ENCODE peak calls at places on chromosomes 13 and 19, in five cellular contexts. One of them, this sample, is unnamed.

GRCh38 chr19:42032428-42032827 is 37.6 kb downstream of the GRIK5 start:
- DNase-seq in LHCN-M2: no peak
- DNase-seq in DMS 273 treated with DMSO at 0.1 percent for 48 hours: no peak
- DNase-seq in neural crest cell: no peak
- DNase-seq in T-cell: no peak
- DNase-seq in this sample: no peak

GRCh38 chr13:58324130-58324529 is 692.6 kb downstream of the PCDH17 start:
- DNase-seq in LHCN-M2: no peak
- DNase-seq in DMS 273 treated with DMSO at 0.1 percent for 48 hours: no peak
- DNase-seq in neural crest cell: no peak
- DNase-seq in T-cell: no peak
- DNase-seq in this sample: no peak

GRCh38 chr13:48860369-48860768 is 115.3 kb upstream of the FNDC3A start:
- DNase-seq in LHCN-M2: no peak
- DNase-seq in DMS 273 treated with DMSO at 0.1 percent for 48 hours: no peak
- DNase-seq in neural crest cell: no peak
- DNase-seq in T-cell: no peak
- DNase-seq in this sample: no peak

GRCh38 chr13:20573186-20573585 is 6.2 kb downstream of the IFT88 start:
- DNase-seq in LHCN-M2: no peak
- DNase-seq in DMS 273 treated with DMSO at 0.1 percent for 48 hours: no peak
- DNase-seq in neural crest cell: no peak
- DNase-seq in T-cell: no peak
- DNase-seq in this sample: no peak

GRCh38 chr13:80132741-80133601 is 208.0 kb downstream of the SPRY2 start:
- DNase-seq in LHCN-M2: peak
- DNase-seq in DMS 273 treated with DMSO at 0.1 percent for 48 hours: no peak
- DNase-seq in neural crest cell: peak
- DNase-seq in T-cell: no peak
- DNase-seq in this sample: no peak

GRCh38 chr13:99522288-99522687 is 21.0 kb downstream of the TM9SF2 start:
- DNase-seq in LHCN-M2: no peak
- DNase-seq in DMS 273 treated with DMSO at 0.1 percent for 48 hours: no peak
- DNase-seq in neural crest cell: no peak
- DNase-seq in T-cell: no peak
- DNase-seq in this sample: no peak

GRCh38 chr13:24159362-24159761 is 1.2 kb upstream of the SPATA13 start:
- DNase-seq in LHCN-M2: peak
- DNase-seq in DMS 273 treated with DMSO at 0.1 percent for 48 hours: no peak
- DNase-seq in neural crest cell: no peak
- DNase-seq in T-cell: no peak
- DNase-seq in this sample: no peak

GRCh38 chr19:2819540-2820111 is at the start of gene ZNF554:
- DNase-seq in LHCN-M2: peak
- DNase-seq in DMS 273 treated with DMSO at 0.1 percent for 48 hours: peak
- DNase-seq in neural crest cell: peak
- DNase-seq in T-cell: peak
- DNase-seq in this sample: peak

GRCh38 chr19:39499082-39499642 is 415 bp downstream of the DLL3 start:
- DNase-seq in LHCN-M2: peak
- DNase-seq in DMS 273 treated with DMSO at 0.1 percent for 48 hours: no peak
- DNase-seq in neural crest cell: peak
- DNase-seq in T-cell: no peak
- DNase-seq in this sample: no peak

GRCh38 chr19:42412223-42412622 is 15.0 kb downstream of the LIPE start:
- DNase-seq in LHCN-M2: no peak
- DNase-seq in DMS 273 treated with DMSO at 0.1 percent for 48 hours: peak
- DNase-seq in neural crest cell: no peak
- DNase-seq in T-cell: no peak
- DNase-seq in this sample: no peak

GRCh38 chr13:42259515-42259914 is 12.4 kb upstream of the AKAP11 start:
- DNase-seq in LHCN-M2: no peak
- DNase-seq in DMS 273 treated with DMSO at 0.1 percent for 48 hours: no peak
- DNase-seq in neural crest cell: no peak
- DNase-seq in T-cell: no peak
- DNase-seq in this sample: no peak

GRCh38 chr19:10621966-10622365 is 3.4 kb upstream of the SLC44A2 start:
- DNase-seq in LHCN-M2: no peak
- DNase-seq in DMS 273 treated with DMSO at 0.1 percent for 48 hours: no peak
- DNase-seq in neural crest cell: no peak
- DNase-seq in T-cell: no peak
- DNase-seq in this sample: no peak

GRCh38 chr19:49362926-49363264 is 679 bp upstream of the TEAD2 start:
- DNase-seq in LHCN-M2: no peak
- DNase-seq in DMS 273 treated with DMSO at 0.1 percent for 48 hours: no peak
- DNase-seq in neural crest cell: no peak
- DNase-seq in T-cell: no peak
- DNase-seq in this sample: no peak

GRCh38 chr13:29654807-29655547 is 59.5 kb upstream of the SLC7A1 start:
- DNase-seq in LHCN-M2: peak
- DNase-seq in DMS 273 treated with DMSO at 0.1 percent for 48 hours: no peak
- DNase-seq in neural crest cell: no peak
- DNase-seq in T-cell: no peak
- DNase-seq in this sample: no peak

GRCh38 chr19:7986321-7987083 is 18.9 kb downstream of the ELAVL1 start:
- DNase-seq in LHCN-M2: peak
- DNase-seq in DMS 273 treated with DMSO at 0.1 percent for 48 hours: no peak
- DNase-seq in neural crest cell: no peak
- DNase-seq in T-cell: no peak
- DNase-seq in this sample: no peak

This sample was measured in central memory CD4-positive, alpha-beta T cell.